ENCODE peak calls at places on chromosome 1, in eight cellular contexts. F, G, X, H, U, Z, D and B are unnamed samples.

GRCh38 chr1:224067621-224068457 is 46.1 kb upstream of the FBXO28 start:
- DNase-seq in F (no peak), G (no peak), X (no peak), H (peak), U (no peak), Z (no peak), D (no peak), B (no peak)

GRCh38 chr1:180026556-180026955 is 71.9 kb downstream of the CEP350 start:
- DNase-seq in F (no peak), G (no peak), X (peak), H (peak), U (no peak), Z (no peak), D (no peak), B (no peak)

GRCh38 chr1:24619376-24619775 is 23.7 kb upstream of the SRRM1 start:
- DNase-seq in F (no peak), G (no peak), X (no peak), H (no peak), U (no peak), Z (no peak), D (no peak), B (no peak)

GRCh38 chr1:178501705-178502329 is 5.1 kb upstream of the CLEC20A start:
- DNase-seq in F (peak), G (peak), X (peak), H (peak), U (peak), Z (peak), D (peak), B (no peak)

GRCh38 chr1:204299828-204300365 is 59.8 kb downstream of the PLEKHA6 start:
- DNase-seq in F (no peak), G (no peak), X (no peak), H (no peak), U (no peak), Z (no peak), D (no peak), B (no peak)

GRCh38 chr1:166910396-166910994 is 34.4 kb upstream of the TADA1 start:
- DNase-seq in F (peak), G (peak), X (peak), H (peak), U (peak), Z (peak), D (peak), B (peak)

GRCh38 chr1:84930329-84930728 is 37.3 kb upstream of the LPAR3 start:
- DNase-seq in F (no peak), G (no peak), X (no peak), H (no peak), U (no peak), Z (no peak), D (no peak), B (no peak)

GRCh38 chr1:218499021-218499691 is 154.0 kb downstream of the TGFB2 start:
- DNase-seq in F (no peak), G (no peak), X (peak), H (peak), U (no peak), Z (no peak), D (no peak), B (no peak)

GRCh38 chr1:234907585-234908457 is 220.8 kb downstream of the TOMM20 start:
- DNase-seq in F (no peak), G (no peak), X (peak), H (peak), U (no peak), Z (no peak), D (no peak), B (no peak)

GRCh38 chr1:163046071-163046470 is 23.1 kb upstream of the RGS4 start:
- DNase-seq in F (no peak), G (no peak), X (peak), H (peak), U (no peak), Z (no peak), D (no peak), B (no peak)

GRCh38 chr1:44829506-44830384 is 13.3 kb downstream of the PTCH2 start:
- DNase-seq in F (no peak), G (no peak), X (no peak), H (no peak), U (no peak), Z (no peak), D (no peak), B (no peak)

GRCh38 chr1:217048104-217048707 is 325.0 kb upstream of the ESRRG start:
- DNase-seq in F (no peak), G (no peak), X (peak), H (peak), U (no peak), Z (peak), D (peak), B (no peak)

GRCh38 chr1:155698382-155699038 is 9.6 kb downstream of the DAP3 start:
- DNase-seq in F (no peak), G (no peak), X (peak), H (peak), U (no peak), Z (no peak), D (no peak), B (no peak)

GRCh38 chr1:196445775-196446174 is 162.5 kb downstream of the KCNT2 start:
- DNase-seq in F (no peak), G (no peak), X (no peak), H (no peak), U (no peak), Z (no peak), D (no peak), B (no peak)

GRCh38 chr1:107966550-107966949 is 1.6 kb upstream of the VAV3 start:
- DNase-seq in F (no peak), G (no peak), X (no peak), H (no peak), U (no peak), Z (no peak), D (no peak), B (no peak)

GRCh38 chr1:145717833-145718232 is 1.5 kb upstream of the CD160 start:
- DNase-seq in F (no peak), G (no peak), X (no peak), H (no peak), U (no peak), Z (no peak), D (no peak), B (no peak)

GRCh38 chr1:92820551-92820950 is 11.3 kb upstream of the RPL5 start:
- DNase-seq in F (no peak), G (no peak), X (no peak), H (no peak), U (no peak), Z (no peak), D (no peak), B (no peak)

GRCh38 chr1:51378871-51379270 is 48.5 kb upstream of the TTC39A start:
- DNase-seq in F (no peak), G (no peak), X (no peak), H (peak), U (no peak), Z (no peak), D (no peak), B (no peak)

GRCh38 chr1:209883341-209883971 is 54.6 kb upstream of the SYT14 start:
- DNase-seq in F (no peak), G (no peak), X (peak), H (peak), U (no peak), Z (no peak), D (no peak), B (no peak)

GRCh38 chr1:62176597-62177312 is 17.9 kb upstream of the L1TD1 start:
- DNase-seq in F (no peak), G (no peak), X (no peak), H (no peak), U (no peak), Z (no peak), D (no peak), B (no peak)

GRCh38 chr1:162389021-162389818 is 7.7 kb downstream of the C1orf226 start:
- DNase-seq in F (no peak), G (no peak), X (peak), H (no peak), U (no peak), Z (no peak), D (no peak), B (no peak)

GRCh38 chr1:59481915-59482505 is 185.1 kb downstream of the FGGY start:
- DNase-seq in F (no peak), G (no peak), X (no peak), H (no peak), U (no peak), Z (no peak), D (no peak), B (no peak)

GRCh38 chr1:240027059-240027462 is 64.6 kb upstream of the FMN2 start:
- DNase-seq in F (no peak), G (no peak), X (peak), H (peak), U (no peak), Z (peak), D (peak), B (no peak)

GRCh38 chr1:8598783-8599182 is 218.7 kb downstream of the RERE start:
- DNase-seq in F (no peak), G (no peak), X (peak), H (peak), U (no peak), Z (no peak), D (no peak), B (no peak)

GRCh38 chr1:201531551-201532425 is 7.1 kb upstream of the NAV1 start:
- DNase-seq in F (no peak), G (peak), X (no peak), H (no peak), U (no peak), Z (no peak), D (peak), B (no peak)

GRCh38 chr1:19644761-19645543 is 841 bp downstream of the NBL1 start:
- DNase-seq in F (peak), G (peak), X (no peak), H (no peak), U (peak), Z (no peak), D (peak), B (no peak)

GRCh38 chr1:192633533-192634258 is 2.3 kb upstream of the RGS13 start:
- DNase-seq in F (no peak), G (no peak), X (no peak), H (no peak), U (no peak), Z (no peak), D (no peak), B (no peak)

GRCh38 chr1:6272476-6273270 is 11.8 kb upstream of the GPR153 start:
- DNase-seq in F (no peak), G (no peak), X (no peak), H (no peak), U (no peak), Z (no peak), D (no peak), B (no peak)

GRCh38 chr1:225651376-225651871 is 1.5 kb downstream of the ENAH start:
- DNase-seq in F (no peak), G (no peak), X (peak), H (peak), U (no peak), Z (no peak), D (no peak), B (no peak)

GRCh38 chr1:161816201-161816600 is 50.1 kb downstream of the ATF6 start:
- DNase-seq in F (no peak), G (no peak), X (peak), H (peak), U (no peak), Z (no peak), D (no peak), B (no peak)

GRCh38 chr1:38274974-38275373 is 228.4 kb upstream of the POU3F1 start:
- DNase-seq in F (no peak), G (peak), X (peak), H (peak), U (no peak), Z (no peak), D (no peak), B (no peak)

GRCh38 chr1:225670806-225671733 is 18.1 kb upstream of the ENAH start:
- DNase-seq in F (no peak), G (no peak), X (peak), H (no peak), U (no peak), Z (no peak), D (no peak), B (no peak)

DNA sequence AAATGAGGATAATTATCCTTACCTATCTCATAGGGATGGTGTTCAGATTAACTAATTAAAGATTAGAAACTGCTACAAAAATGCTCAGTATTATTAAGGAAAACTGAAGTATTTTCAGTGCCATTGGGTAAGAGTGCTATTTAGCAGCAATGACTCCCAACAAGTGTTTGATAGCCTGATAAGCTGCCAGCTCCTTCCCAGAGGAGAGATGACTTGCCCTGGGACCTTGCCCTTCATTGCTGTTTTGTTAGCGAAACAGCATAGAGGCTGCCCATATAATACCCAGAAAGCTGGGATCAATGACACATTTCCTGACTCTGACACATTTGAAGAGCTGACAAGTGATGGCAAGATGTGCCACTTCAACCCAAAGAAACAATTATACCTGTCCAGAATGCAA is 592.2 kb downstream of the ADGRL2 start:
- DNase-seq in F (no peak), G (no peak), X (no peak), H (no peak), U (no peak), Z (no peak), D (no peak), B (no peak)
- TF ChIP-seq CTCF in F (no peak), G (no peak), X (no peak), H (no peak), U (no peak), Z (no peak), D (no peak), B (no peak)

GRCh38 chr1:1204425-1204920 is 1.9 kb downstream of the TNFRSF18 start:
- DNase-seq in F (no peak), G (peak), X (no peak), H (no peak), U (no peak), Z (no peak), D (peak), B (peak)

GRCh38 chr1:1207254-1207902 is 986 bp upstream of the TNFRSF18 start:
- DNase-seq in F (no peak), G (peak), X (no peak), H (no peak), U (no peak), Z (no peak), D (peak), B (peak)

GRCh38 chr1:1205769-1206375 is 520 bp downstream of the TNFRSF18 start:
- DNase-seq in F (no peak), G (peak), X (no peak), H (no peak), U (no peak), Z (no peak), D (peak), B (peak)

GRCh38 chr1:1204998-1205768 is 1.2 kb downstream of the TNFRSF18 start:
- DNase-seq in F (no peak), G (peak), X (no peak), H (no peak), U (no peak), Z (no peak), D (peak), B (peak)

GRCh38 chr1:1206376-1207253 is at the start of gene TNFRSF18:
- DNase-seq in F (peak), G (peak), X (no peak), H (no peak), U (peak), Z (no peak), D (peak), B (peak)
- TF ChIP-seq CTCF in F (no peak), G (no peak), X (peak), H (no peak), U (no peak), Z (no peak), D (no peak), B (no peak)

DNA sequence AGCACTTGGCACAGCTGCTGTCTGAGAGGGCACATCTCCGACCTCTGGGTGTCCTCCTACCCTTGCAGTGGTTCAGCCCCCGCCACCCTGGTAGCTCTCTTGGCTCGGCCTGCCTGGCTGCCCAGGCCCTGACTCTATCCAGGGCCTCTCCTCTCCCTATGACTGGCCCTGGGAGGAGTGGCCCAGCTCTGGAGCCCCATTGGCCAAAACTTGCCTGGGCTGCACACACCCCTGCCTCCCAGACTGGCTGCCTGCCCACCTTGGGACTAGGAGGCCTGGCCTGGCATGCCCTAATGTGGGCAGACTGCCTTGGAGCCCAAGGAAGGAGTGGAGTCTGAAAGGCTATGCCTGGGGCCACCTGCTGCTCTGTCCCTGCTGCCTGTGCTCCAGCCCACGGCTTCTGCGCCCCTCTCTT is 33.6 kb downstream of the ACOT11 start:
- DNase-seq in F (peak), G (peak), X (peak), H (peak), U (peak), Z (peak), D (no peak), B (no peak)
- TF ChIP-seq CTCF in F (no peak), G (no peak), X (no peak), H (no peak), U (no peak), Z (no peak), D (no peak), B (no peak)

DNA sequence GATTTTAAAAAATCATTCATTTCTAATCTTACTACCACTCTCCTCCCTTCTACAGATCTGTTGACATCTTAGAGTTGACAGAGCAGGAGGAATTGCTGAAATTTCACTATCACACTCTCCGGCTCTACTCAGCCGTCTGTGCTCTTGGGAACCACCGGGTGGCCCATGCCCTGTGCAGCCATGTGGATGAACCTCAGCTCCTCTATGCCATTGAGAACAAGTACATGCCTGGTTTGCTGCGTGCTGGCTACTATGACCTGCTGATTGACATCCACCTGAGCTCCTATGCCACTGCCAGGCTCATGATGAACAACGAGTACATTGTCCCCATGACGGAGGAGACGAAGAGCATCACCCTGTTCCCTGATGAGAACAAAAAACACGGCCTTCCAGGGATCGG is 276.7 kb downstream of the ZP4 start:
- DNase-seq in F (no peak), G (no peak), X (no peak), H (no peak), U (no peak), Z (no peak), D (no peak), B (no peak)
- TF ChIP-seq CTCF in F (no peak), G (no peak), X (no peak), H (no peak), U (no peak), Z (no peak), D (no peak), B (no peak)

GRCh38 chr1:184078564-184079107 is 27.1 kb downstream of the TSEN15 start:
- DNase-seq in F (no peak), G (no peak), X (peak), H (peak), U (peak), Z (no peak), D (no peak), B (no peak)

GRCh38 chr1:184074383-184074782 is 22.9 kb downstream of the TSEN15 start:
- DNase-seq in F (no peak), G (no peak), X (no peak), H (no peak), U (no peak), Z (no peak), D (no peak), B (no peak)

GRCh38 chr1:184069675-184070074 is 18.1 kb downstream of the TSEN15 start:
- DNase-seq in F (no peak), G (no peak), X (peak), H (peak), U (no peak), Z (no peak), D (no peak), B (no peak)

GRCh38 chr1:184075040-184076029 is 23.8 kb downstream of the TSEN15 start:
- DNase-seq in F (no peak), G (no peak), X (peak), H (peak), U (peak), Z (peak), D (peak), B (no peak)
- TF ChIP-seq CTCF in F (peak), G (peak), X (peak), H (peak), U (peak), Z (peak), D (peak), B (peak)

GRCh38 chr1:22709227-22709626 is 1.4 kb upstream of the EPHB2 start:
- DNase-seq in F (no peak), G (no peak), X (no peak), H (no peak), U (no peak), Z (peak), D (peak), B (no peak)
- TF ChIP-seq CTCF in F (peak), G (no peak), X (peak), H (peak), U (no peak), Z (peak), D (peak), B (peak)

GRCh38 chr1:241464985-241465384 is 54.6 kb downstream of the FH start:
- DNase-seq in F (no peak), G (no peak), X (no peak), H (no peak), U (no peak), Z (no peak), D (no peak), B (no peak)
- TF ChIP-seq CTCF in F (no peak), G (no peak), X (no peak), H (no peak), U (no peak), Z (no peak), D (no peak), B (no peak)

GRCh38 chr1:33327587-33328325 is 6.9 kb upstream of the A3GALT2 start:
- DNase-seq in F (no peak), G (peak), X (peak), H (peak), U (peak), Z (no peak), D (no peak), B (no peak)
- TF ChIP-seq CTCF in F (no peak), G (no peak), X (no peak), H (no peak), U (no peak), Z (no peak), D (no peak), B (no peak)

GRCh38 chr1:111198836-111199235 is 1.6 kb downstream of the DENND2D start:
- DNase-seq in F (no peak), G (no peak), X (no peak), H (no peak), U (no peak), Z (no peak), D (no peak), B (no peak)

GRCh38 chr1:111199329-111199728 is 1.1 kb downstream of the DENND2D start:
- DNase-seq in F (no peak), G (no peak), X (no peak), H (no peak), U (no peak), Z (no peak), D (no peak), B (no peak)

GRCh38 chr1:111196213-111196612 is 4.2 kb downstream of the DENND2D start:
- DNase-seq in F (no peak), G (no peak), X (no peak), H (no peak), U (no peak), Z (no peak), D (no peak), B (no peak)

GRCh38 chr1:111199881-111200801 is at the start of gene DENND2D:
- DNase-seq in F (peak), G (peak), X (no peak), H (no peak), U (no peak), Z (no peak), D (no peak), B (peak)

GRCh38 chr1:111197598-111198289 is 2.7 kb downstream of the DENND2D start:
- DNase-seq in F (peak), G (no peak), X (peak), H (no peak), U (no peak), Z (peak), D (peak), B (no peak)
- TF ChIP-seq CTCF in F (no peak), G (peak), X (peak), H (no peak), U (peak), Z (peak), D (peak), B (peak)